ENCODE peak calls at places on chromosomes 3 and 15, in eight cellular contexts. One of them, this sample, is unnamed.

GRCh38 chr15:39887832-39888231 is 32.2 kb downstream of the GPR176 start:
- DNase-seq in OCI-LY7: peak
- DNase-seq in left lung: no peak
- DNase-seq in choroid plexus epithelial cell: peak
- DNase-seq in AG04450: no peak
- DNase-seq in A549: peak
- DNase-seq in CD4-positive, alpha-beta memory T cell: no peak
- DNase-seq in sigmoid colon: no peak
- DNase-seq in this sample: no peak

GRCh38 chr3:6861989-6862879 is 1.3 kb downstream of the GRM7 start:
- DNase-seq in OCI-LY7: no peak
- DNase-seq in left lung: no peak
- DNase-seq in choroid plexus epithelial cell: no peak
- DNase-seq in AG04450: no peak
- DNase-seq in A549: no peak
- DNase-seq in CD4-positive, alpha-beta memory T cell: no peak
- DNase-seq in sigmoid colon: no peak
- DNase-seq in this sample: no peak

GRCh38 chr15:52427804-52428203 is 100.9 kb downstream of the MYO5A start:
- DNase-seq in OCI-LY7: no peak
- DNase-seq in left lung: no peak
- DNase-seq in choroid plexus epithelial cell: peak
- DNase-seq in AG04450: peak
- DNase-seq in A549: no peak
- DNase-seq in CD4-positive, alpha-beta memory T cell: no peak
- DNase-seq in sigmoid colon: no peak
- DNase-seq in this sample: no peak

GRCh38 chr3:60754617-60755016 is 496.6 kb downstream of the FHIT start:
- DNase-seq in OCI-LY7: no peak
- DNase-seq in left lung: no peak
- DNase-seq in choroid plexus epithelial cell: no peak
- DNase-seq in AG04450: no peak
- DNase-seq in A549: no peak
- DNase-seq in CD4-positive, alpha-beta memory T cell: no peak
- DNase-seq in sigmoid colon: no peak
- DNase-seq in this sample: no peak

GRCh38 chr15:85681391-85681790 is 113.3 kb downstream of the KLHL25 start:
- DNase-seq in OCI-LY7: no peak
- DNase-seq in left lung: no peak
- DNase-seq in choroid plexus epithelial cell: no peak
- DNase-seq in AG04450: no peak
- DNase-seq in A549: no peak
- DNase-seq in CD4-positive, alpha-beta memory T cell: no peak
- DNase-seq in sigmoid colon: no peak
- DNase-seq in this sample: no peak

GRCh38 chr15:70532536-70533186 is 230.7 kb downstream of the UACA start:
- DNase-seq in OCI-LY7: no peak
- DNase-seq in left lung: no peak
- DNase-seq in choroid plexus epithelial cell: no peak
- DNase-seq in AG04450: no peak
- DNase-seq in A549: no peak
- DNase-seq in CD4-positive, alpha-beta memory T cell: no peak
- DNase-seq in sigmoid colon: no peak
- DNase-seq in this sample: no peak

GRCh38 chr15:64619880-64620839 is 155.2 kb downstream of the RBPMS2 start:
- DNase-seq in OCI-LY7: no peak
- DNase-seq in left lung: no peak
- DNase-seq in choroid plexus epithelial cell: peak
- DNase-seq in AG04450: no peak
- DNase-seq in A549: no peak
- DNase-seq in CD4-positive, alpha-beta memory T cell: no peak
- DNase-seq in sigmoid colon: no peak
- DNase-seq in this sample: no peak

GRCh38 chr3:127074900-127075360 is 92.0 kb downstream of the PLXNA1 start:
- DNase-seq in OCI-LY7: peak
- DNase-seq in left lung: peak
- DNase-seq in choroid plexus epithelial cell: peak
- DNase-seq in AG04450: no peak
- DNase-seq in A549: no peak
- DNase-seq in CD4-positive, alpha-beta memory T cell: no peak
- DNase-seq in sigmoid colon: peak
- DNase-seq in this sample: peak

GRCh38 chr15:47443839-47444238 is 273.5 kb upstream of the SEMA6D start:
- DNase-seq in OCI-LY7: no peak
- DNase-seq in left lung: no peak
- DNase-seq in choroid plexus epithelial cell: no peak
- DNase-seq in AG04450: no peak
- DNase-seq in A549: no peak
- DNase-seq in CD4-positive, alpha-beta memory T cell: no peak
- DNase-seq in sigmoid colon: no peak
- DNase-seq in this sample: no peak

GRCh38 chr3:61521229-61521628 is 40.1 kb upstream of the PTPRG start:
- DNase-seq in OCI-LY7: no peak
- DNase-seq in left lung: no peak
- DNase-seq in choroid plexus epithelial cell: no peak
- DNase-seq in AG04450: no peak
- DNase-seq in A549: no peak
- DNase-seq in CD4-positive, alpha-beta memory T cell: no peak
- DNase-seq in sigmoid colon: no peak
- DNase-seq in this sample: peak

GRCh38 chr3:116440196-116440595 is 5.1 kb downstream of the LSAMP start:
- DNase-seq in OCI-LY7: no peak
- DNase-seq in left lung: no peak
- DNase-seq in choroid plexus epithelial cell: peak
- DNase-seq in AG04450: peak
- DNase-seq in A549: no peak
- DNase-seq in CD4-positive, alpha-beta memory T cell: no peak
- DNase-seq in sigmoid colon: no peak
- DNase-seq in this sample: no peak

GRCh38 chr15:100937171-100937570 is 18.0 kb downstream of the LRRK1 start:
- DNase-seq in OCI-LY7: no peak
- DNase-seq in left lung: no peak
- DNase-seq in choroid plexus epithelial cell: no peak
- DNase-seq in AG04450: no peak
- DNase-seq in A549: no peak
- DNase-seq in CD4-positive, alpha-beta memory T cell: no peak
- DNase-seq in sigmoid colon: no peak
- DNase-seq in this sample: no peak

GRCh38 chr3:157914882-157915281 is 191.3 kb downstream of the SHOX2 start:
- DNase-seq in OCI-LY7: no peak
- DNase-seq in left lung: no peak
- DNase-seq in choroid plexus epithelial cell: peak
- DNase-seq in AG04450: no peak
- DNase-seq in A549: no peak
- DNase-seq in CD4-positive, alpha-beta memory T cell: no peak
- DNase-seq in sigmoid colon: no peak
- DNase-seq in this sample: no peak

GRCh38 chr3:52291508-52292181 is 4.0 kb downstream of the GLYCTK start:
- DNase-seq in OCI-LY7: peak
- DNase-seq in left lung: peak
- DNase-seq in choroid plexus epithelial cell: peak
- DNase-seq in AG04450: no peak
- DNase-seq in A549: no peak
- DNase-seq in CD4-positive, alpha-beta memory T cell: no peak
- DNase-seq in sigmoid colon: peak
- DNase-seq in this sample: no peak

GRCh38 chr3:144142151-144142855 is 170.7 kb downstream of the DIPK2A start:
- DNase-seq in OCI-LY7: no peak
- DNase-seq in left lung: no peak
- DNase-seq in choroid plexus epithelial cell: peak
- DNase-seq in AG04450: peak
- DNase-seq in A549: no peak
- DNase-seq in CD4-positive, alpha-beta memory T cell: no peak
- DNase-seq in sigmoid colon: no peak
- DNase-seq in this sample: no peak

GRCh38 chr3:42513121-42513520 is 10.7 kb downstream of the VIPR1 start:
- DNase-seq in OCI-LY7: no peak
- DNase-seq in left lung: no peak
- DNase-seq in choroid plexus epithelial cell: no peak
- DNase-seq in AG04450: no peak
- DNase-seq in A549: no peak
- DNase-seq in CD4-positive, alpha-beta memory T cell: no peak
- DNase-seq in sigmoid colon: no peak
- DNase-seq in this sample: no peak

GRCh38 chr15:50627351-50628055 is 59.1 kb downstream of the TRPM7 start:
- DNase-seq in OCI-LY7: no peak
- DNase-seq in left lung: no peak
- DNase-seq in choroid plexus epithelial cell: peak
- DNase-seq in AG04450: peak
- DNase-seq in A549: no peak
- DNase-seq in CD4-positive, alpha-beta memory T cell: no peak
- DNase-seq in sigmoid colon: no peak
- DNase-seq in this sample: no peak

GRCh38 chr3:9778102-9778501 is 8.4 kb upstream of the CAMK1 start:
- DNase-seq in OCI-LY7: no peak
- DNase-seq in left lung: no peak
- DNase-seq in choroid plexus epithelial cell: peak
- DNase-seq in AG04450: no peak
- DNase-seq in A549: no peak
- DNase-seq in CD4-positive, alpha-beta memory T cell: no peak
- DNase-seq in sigmoid colon: no peak
- DNase-seq in this sample: no peak

GRCh38 chr3:130820976-130821375 is 72.9 kb upstream of the ATP2C1 start:
- DNase-seq in OCI-LY7: no peak
- DNase-seq in left lung: peak
- DNase-seq in choroid plexus epithelial cell: peak
- DNase-seq in AG04450: no peak
- DNase-seq in A549: peak
- DNase-seq in CD4-positive, alpha-beta memory T cell: no peak
- DNase-seq in sigmoid colon: no peak
- DNase-seq in this sample: no peak

GRCh38 chr3:128409621-128410581 is 56.8 kb downstream of the DNAJB8 start:
- DNase-seq in OCI-LY7: no peak
- DNase-seq in left lung: no peak
- DNase-seq in choroid plexus epithelial cell: no peak
- DNase-seq in AG04450: no peak
- DNase-seq in A549: no peak
- DNase-seq in CD4-positive, alpha-beta memory T cell: no peak
- DNase-seq in sigmoid colon: no peak
- DNase-seq in this sample: no peak
- H3K4me3 ChIP-seq in OCI-LY7: no peak
- H3K4me3 ChIP-seq in left lung: no peak
- H3K4me3 ChIP-seq in choroid plexus epithelial cell: no peak
- H3K4me3 ChIP-seq in AG04450: no peak
- H3K4me3 ChIP-seq in A549: no peak
- H3K4me3 ChIP-seq in CD4-positive, alpha-beta memory T cell: no peak
- H3K4me3 ChIP-seq in sigmoid colon: no peak
- H3K4me3 ChIP-seq in this sample: no peak

GRCh38 chr3:86991840-86992430 is 986 bp upstream of the VGLL3 start:
- DNase-seq in OCI-LY7: no peak
- DNase-seq in left lung: no peak
- DNase-seq in choroid plexus epithelial cell: peak
- DNase-seq in AG04450: no peak
- DNase-seq in A549: no peak
- DNase-seq in CD4-positive, alpha-beta memory T cell: no peak
- DNase-seq in sigmoid colon: no peak
- DNase-seq in this sample: no peak
- H3K4me3 ChIP-seq in OCI-LY7: no peak
- H3K4me3 ChIP-seq in left lung: peak
- H3K4me3 ChIP-seq in choroid plexus epithelial cell: peak
- H3K4me3 ChIP-seq in AG04450: peak
- H3K4me3 ChIP-seq in A549: peak
- H3K4me3 ChIP-seq in CD4-positive, alpha-beta memory T cell: no peak
- H3K4me3 ChIP-seq in sigmoid colon: peak
- H3K4me3 ChIP-seq in this sample: no peak

GRCh38 chr3:64091501-64091900 is 68.2 kb upstream of the PSMD6 start:
- DNase-seq in OCI-LY7: no peak
- DNase-seq in left lung: no peak
- DNase-seq in choroid plexus epithelial cell: no peak
- DNase-seq in AG04450: no peak
- DNase-seq in A549: no peak
- DNase-seq in CD4-positive, alpha-beta memory T cell: no peak
- DNase-seq in sigmoid colon: no peak
- DNase-seq in this sample: no peak
- H3K4me3 ChIP-seq in OCI-LY7: no peak
- H3K4me3 ChIP-seq in left lung: no peak
- H3K4me3 ChIP-seq in choroid plexus epithelial cell: no peak
- H3K4me3 ChIP-seq in AG04450: no peak
- H3K4me3 ChIP-seq in A549: no peak
- H3K4me3 ChIP-seq in CD4-positive, alpha-beta memory T cell: no peak
- H3K4me3 ChIP-seq in sigmoid colon: no peak
- H3K4me3 ChIP-seq in this sample: no peak

DNA sequence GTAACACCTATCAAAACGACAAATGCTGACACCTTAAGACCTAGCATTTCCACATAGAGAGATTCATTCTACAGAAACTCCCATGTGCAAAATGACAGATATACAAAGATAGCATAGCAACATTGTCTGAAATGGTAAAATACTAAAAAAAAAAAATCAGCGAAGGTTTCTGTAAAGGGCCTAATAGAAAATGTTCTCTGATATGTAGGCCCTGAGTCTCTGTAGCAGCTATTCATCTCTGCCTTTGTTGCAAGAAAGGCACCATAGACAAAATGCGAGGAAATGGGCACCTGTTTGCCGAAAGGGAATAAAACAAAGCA is 631 bp upstream of the MFGE8 start:
- DNase-seq in OCI-LY7: no peak
- DNase-seq in left lung: no peak
- DNase-seq in choroid plexus epithelial cell: no peak
- DNase-seq in AG04450: no peak
- DNase-seq in A549: peak
- DNase-seq in CD4-positive, alpha-beta memory T cell: no peak
- DNase-seq in sigmoid colon: no peak
- DNase-seq in this sample: no peak
- H3K4me3 ChIP-seq in OCI-LY7: peak
- H3K4me3 ChIP-seq in left lung: peak
- H3K4me3 ChIP-seq in choroid plexus epithelial cell: peak
- H3K4me3 ChIP-seq in AG04450: peak
- H3K4me3 ChIP-seq in A549: peak
- H3K4me3 ChIP-seq in CD4-positive, alpha-beta memory T cell: peak
- H3K4me3 ChIP-seq in sigmoid colon: peak
- H3K4me3 ChIP-seq in this sample: peak

GRCh38 chr3:179035232-179035631 is 36.4 kb downstream of the ZMAT3 start:
- DNase-seq in OCI-LY7: no peak
- DNase-seq in left lung: no peak
- DNase-seq in choroid plexus epithelial cell: no peak
- DNase-seq in AG04450: no peak
- DNase-seq in A549: no peak
- DNase-seq in CD4-positive, alpha-beta memory T cell: no peak
- DNase-seq in sigmoid colon: no peak
- DNase-seq in this sample: no peak

GRCh38 chr3:179036226-179036625 is 35.4 kb downstream of the ZMAT3 start:
- DNase-seq in OCI-LY7: no peak
- DNase-seq in left lung: no peak
- DNase-seq in choroid plexus epithelial cell: peak
- DNase-seq in AG04450: no peak
- DNase-seq in A549: no peak
- DNase-seq in CD4-positive, alpha-beta memory T cell: no peak
- DNase-seq in sigmoid colon: no peak
- DNase-seq in this sample: no peak

GRCh38 chr3:179036626-179037300 is 34.8 kb downstream of the ZMAT3 start:
- DNase-seq in OCI-LY7: no peak
- DNase-seq in left lung: no peak
- DNase-seq in choroid plexus epithelial cell: no peak
- DNase-seq in AG04450: no peak
- DNase-seq in A549: no peak
- DNase-seq in CD4-positive, alpha-beta memory T cell: no peak
- DNase-seq in sigmoid colon: no peak
- DNase-seq in this sample: no peak

GRCh38 chr3:179038216-179038898 is 33.3 kb downstream of the ZMAT3 start:
- DNase-seq in OCI-LY7: no peak
- DNase-seq in left lung: no peak
- DNase-seq in choroid plexus epithelial cell: no peak
- DNase-seq in AG04450: no peak
- DNase-seq in A549: no peak
- DNase-seq in CD4-positive, alpha-beta memory T cell: no peak
- DNase-seq in sigmoid colon: no peak
- DNase-seq in this sample: no peak

GRCh38 chr3:179037361-179037760 is 34.2 kb downstream of the ZMAT3 start:
- DNase-seq in OCI-LY7: no peak
- DNase-seq in left lung: no peak
- DNase-seq in choroid plexus epithelial cell: peak
- DNase-seq in AG04450: no peak
- DNase-seq in A549: no peak
- DNase-seq in CD4-positive, alpha-beta memory T cell: peak
- DNase-seq in sigmoid colon: peak
- DNase-seq in this sample: no peak
- H3K4me3 ChIP-seq in OCI-LY7: no peak
- H3K4me3 ChIP-seq in left lung: no peak
- H3K4me3 ChIP-seq in choroid plexus epithelial cell: no peak
- H3K4me3 ChIP-seq in AG04450: no peak
- H3K4me3 ChIP-seq in A549: no peak
- H3K4me3 ChIP-seq in CD4-positive, alpha-beta memory T cell: no peak
- H3K4me3 ChIP-seq in sigmoid colon: no peak
- H3K4me3 ChIP-seq in this sample: no peak

This sample was measured in GM12864.